ENCODE peak calls at places on chromosomes 5 and 9, in six cellular contexts. E, K, N, Y, I and D are unnamed samples. For H3K4me1, the result is how much of the 10 kb centered on the place peaks cover.

GRCh38 chr5:99945706-99946442 is 589.3 kb upstream of the FAM174A start:
- DNase-seq in E (no peak), K (no peak), N (no peak), Y (no peak), I (no peak), D (no peak)

GRCh38 chr5:107063511-107063910 is 607.2 kb downstream of the EFNA5 start:
- DNase-seq in E (peak), K (no peak), N (no peak), Y (peak), I (no peak), D (no peak)

GRCh38 chr5:62708481-62709325 is 130.1 kb downstream of the LRRC70 start:
- DNase-seq in E (no peak), K (no peak), N (no peak), Y (no peak), I (no peak), D (no peak)

GRCh38 chr5:79829260-79829659 is 139.6 kb downstream of the CMYA5 start:
- DNase-seq in E (no peak), K (peak), N (peak), Y (no peak), I (no peak), D (no peak)

GRCh38 chr9:88197781-88198345 is 59.6 kb upstream of the SPATA31C2 start:
- DNase-seq in E (peak), K (no peak), N (peak), Y (peak), I (no peak), D (no peak)

GRCh38 chr5:173187054-173187743 is 42.9 kb downstream of the BNIP1 start:
- DNase-seq in E (no peak), K (peak), N (no peak), Y (no peak), I (no peak), D (no peak)

GRCh38 chr5:106171708-106172107 is 1499.0 kb downstream of the EFNA5 start:
- DNase-seq in E (no peak), K (no peak), N (no peak), Y (peak), I (no peak), D (no peak)

GRCh38 chr9:118215544-118215943 is 511.3 kb downstream of the TLR4 start:
- DNase-seq in E (no peak), K (no peak), N (peak), Y (no peak), I (no peak), D (no peak)

GRCh38 chr9:101791938-101792337 is 53.5 kb upstream of the GRIN3A start:
- DNase-seq in E (no peak), K (peak), N (peak), Y (peak), I (no peak), D (peak)

GRCh38 chr9:122904466-122904822 is 715 bp downstream of the RC3H2 start:
- DNase-seq in E (peak), K (peak), N (peak), Y (peak), I (peak), D (peak)

GRCh38 chr9:136773386-136774044 is 9.2 kb upstream of the LCN15 start:
- DNase-seq in E (no peak), K (peak), N (no peak), Y (peak), I (no peak), D (no peak)

GRCh38 chr5:97499605-97500004 is 316.6 kb upstream of the RIOK2 start:
- DNase-seq in E (no peak), K (no peak), N (no peak), Y (no peak), I (no peak), D (no peak)

GRCh38 chr9:136178061-136178772 is 26.7 kb downstream of the LHX3 start:
- DNase-seq in E (no peak), K (no peak), N (no peak), Y (no peak), I (no peak), D (no peak)

GRCh38 chr9:20732118-20732517 is 48.1 kb downstream of the FOCAD start:
- DNase-seq in E (no peak), K (no peak), N (no peak), Y (peak), I (no peak), D (no peak)

GRCh38 chr9:132168347-132168746 is 6.5 kb downstream of the NTNG2 start:
- DNase-seq in E (no peak), K (no peak), N (no peak), Y (peak), I (peak), D (no peak)

GRCh38 chr9:3956081-3956701 is 343.7 kb downstream of the GLIS3 start:
- DNase-seq in E (peak), K (no peak), N (no peak), Y (no peak), I (no peak), D (no peak)

GRCh38 chr9:32671333-32671732 is 35.9 kb upstream of the TAF1L start:
- DNase-seq in E (no peak), K (no peak), N (no peak), Y (no peak), I (no peak), D (no peak)

GRCh38 chr9:97638666-97639065 is 5.0 kb downstream of the NCBP1 start:
- DNase-seq in E (no peak), K (peak), N (no peak), Y (peak), I (no peak), D (no peak)

GRCh38 chr9:75170898-75171360 is 82.6 kb downstream of the OSTF1 start:
- DNase-seq in E (no peak), K (no peak), N (no peak), Y (peak), I (no peak), D (no peak)

GRCh38 chr5:129135633-129136032 is 41.1 kb downstream of the ISOC1 start:
- DNase-seq in E (no peak), K (peak), N (no peak), Y (peak), I (no peak), D (no peak)

GRCh38 chr5:83404182-83404712 is 67.3 kb upstream of the VCAN start:
- DNase-seq in E (no peak), K (peak), N (no peak), Y (no peak), I (peak), D (no peak)

GRCh38 chr5:43602456-43602817 is 543 bp upstream of the NNT start:
- DNase-seq in E (peak), K (peak), N (peak), Y (peak), I (peak), D (peak)

GRCh38 chr9:125049212-125049611 is 94.1 kb downstream of the SCAI start:
- DNase-seq in E (no peak), K (peak), N (peak), Y (no peak), I (no peak), D (no peak)

GRCh38 chr5:179165421-179166170 is 105.4 kb downstream of the ZNF354C start:
- DNase-seq in E (no peak), K (no peak), N (no peak), Y (no peak), I (no peak), D (no peak)

GRCh38 chr9:15541862-15542261 is 11.0 kb upstream of the CCDC171 start:
- DNase-seq in E (peak), K (no peak), N (peak), Y (no peak), I (no peak), D (no peak)

GRCh38 chr5:34577267-34577666 is 78.9 kb upstream of the RAI14 start:
- DNase-seq in E (no peak), K (no peak), N (no peak), Y (no peak), I (no peak), D (no peak)

GRCh38 chr5:86837610-86838009 is 219.9 kb downstream of the COX7C start:
- DNase-seq in E (peak), K (no peak), N (no peak), Y (peak), I (no peak), D (no peak)

GRCh38 chr9:109017061-109017460 is 3.8 kb upstream of the CTNNAL1 start:
- DNase-seq in E (peak), K (no peak), N (no peak), Y (no peak), I (no peak), D (peak)

GRCh38 chr5:168472329-168472728 is 13.9 kb upstream of the RARS1 start:
- DNase-seq in E (peak), K (no peak), N (peak), Y (peak), I (no peak), D (no peak)

GRCh38 chr5:32027717-32028321 is 146.3 kb downstream of the GOLPH3 start:
- DNase-seq in E (peak), K (peak), N (peak), Y (peak), I (peak), D (peak)

GRCh38 chr5:32029291-32029690 is 144.8 kb downstream of the GOLPH3 start:
- DNase-seq in E (no peak), K (no peak), N (peak), Y (peak), I (no peak), D (no peak)

GRCh38 chr5:32027093-32027716 is 146.9 kb downstream of the GOLPH3 start:
- DNase-seq in E (peak), K (peak), N (no peak), Y (no peak), I (no peak), D (no peak)

GRCh38 chr5:32030686-32031478 is 143.2 kb downstream of the GOLPH3 start:
- DNase-seq in E (no peak), K (no peak), N (no peak), Y (no peak), I (no peak), D (no peak)

DNA sequence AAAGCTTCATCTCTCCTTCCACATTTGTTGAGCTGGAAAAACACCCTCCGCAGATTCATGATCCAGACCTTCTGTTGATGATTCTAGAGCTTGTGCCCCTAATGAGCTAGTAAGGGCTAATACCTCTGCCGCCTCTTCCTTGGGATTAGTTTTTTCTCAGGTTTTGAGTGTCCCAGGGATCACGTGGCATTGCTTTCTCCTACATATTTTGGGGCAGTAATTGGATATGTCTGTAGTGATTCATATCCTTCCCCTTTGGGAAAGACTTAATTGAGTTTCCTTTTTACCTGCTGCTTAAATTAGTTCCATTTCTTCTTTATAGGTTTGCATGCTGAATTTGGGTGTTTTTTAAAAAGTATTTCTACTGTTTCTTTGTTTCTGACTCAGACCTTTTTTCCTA is 143.9 kb downstream of the GOLPH3 start:
- DNase-seq in E (no peak), K (no peak), N (no peak), Y (no peak), I (no peak), D (no peak)
- H3K4me1 ChIP-seq in E (under half), K (under half), N (under half), Y (half or more), I (half or more), D (under half)

DNA sequence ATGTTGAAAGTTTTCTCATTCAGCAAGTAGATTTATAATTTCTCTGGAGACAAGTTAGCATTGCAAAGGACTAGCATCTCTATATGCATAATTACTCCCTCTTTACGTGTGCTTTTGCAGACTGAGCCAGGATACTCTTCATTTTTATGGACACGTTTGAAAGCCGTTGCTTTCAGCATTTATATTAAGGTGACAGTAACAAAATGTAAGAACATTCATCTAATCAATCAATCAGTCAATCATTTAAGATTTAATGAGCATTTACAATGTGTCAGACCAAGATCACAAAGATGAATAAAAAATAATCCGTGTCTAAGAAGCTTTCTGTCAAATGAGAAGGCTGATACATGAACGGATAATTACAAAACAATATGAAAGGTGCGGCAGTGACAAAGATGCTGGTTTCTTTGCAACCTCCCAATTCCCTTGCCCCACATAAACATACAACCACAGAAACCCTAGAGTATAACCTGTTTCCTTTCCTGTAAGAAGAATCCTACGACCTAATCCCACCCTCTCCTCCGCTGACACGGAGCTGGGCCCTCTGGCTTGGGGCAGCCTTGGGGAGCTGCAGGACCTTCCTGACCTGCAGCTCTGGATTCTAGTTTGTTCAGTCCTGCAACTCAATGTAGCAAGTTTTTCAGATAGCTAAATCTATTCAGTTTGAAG is 14.9 kb downstream of the CFAP95 start:
- DNase-seq in E (no peak), K (no peak), N (no peak), Y (no peak), I (no peak), D (no peak)
- TF ChIP-seq CTCF in E (no peak), K (no peak), N (no peak), Y (no peak), I (no peak), D (no peak)

DNA sequence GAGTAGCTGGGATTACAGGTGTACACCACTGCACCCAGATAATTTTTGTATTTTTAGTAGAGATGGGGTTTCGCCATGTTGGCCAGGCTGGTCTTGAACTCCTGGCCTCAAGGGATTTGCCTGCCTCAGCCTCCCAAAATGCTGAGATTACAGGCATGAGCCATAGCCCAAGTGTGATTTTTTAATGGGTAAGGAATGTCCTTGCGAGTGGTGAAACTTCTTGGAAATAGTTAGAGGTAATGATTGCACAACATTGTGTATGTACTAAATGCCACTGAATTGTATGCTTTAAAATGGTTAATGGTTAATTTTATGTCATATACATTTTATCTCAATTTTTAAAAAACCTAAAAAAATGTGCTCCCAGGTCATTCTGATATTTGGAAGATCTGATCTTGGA is 59.9 kb upstream of the IL6ST start:
- DNase-seq in E (peak), K (no peak), N (no peak), Y (no peak), I (no peak), D (no peak)
- H3K4me1 ChIP-seq in E (under half), K (under half), N (under half), Y (under half), I (under half), D (under half)

GRCh38 chr9:134568116-134568515 is 73.5 kb upstream of the COL5A1 start:
- DNase-seq in E (no peak), K (no peak), N (peak), Y (no peak), I (no peak), D (no peak)
- TF ChIP-seq CTCF in E (no peak), K (no peak), N (no peak), Y (no peak), I (no peak), D (no peak)

GRCh38 chr5:124677999-124678385 is 68.4 kb downstream of the ZNF608 start:
- DNase-seq in E (no peak), K (no peak), N (no peak), Y (no peak), I (no peak), D (no peak)

GRCh38 chr5:124678992-124679519 is 67.4 kb downstream of the ZNF608 start:
- DNase-seq in E (no peak), K (peak), N (no peak), Y (no peak), I (no peak), D (no peak)

GRCh38 chr5:124678478-124678877 is 68.0 kb downstream of the ZNF608 start:
- DNase-seq in E (no peak), K (no peak), N (no peak), Y (no peak), I (peak), D (no peak)

GRCh38 chr5:124675921-124676846 is 70.3 kb downstream of the ZNF608 start:
- DNase-seq in E (no peak), K (no peak), N (no peak), Y (no peak), I (no peak), D (no peak)

DNA sequence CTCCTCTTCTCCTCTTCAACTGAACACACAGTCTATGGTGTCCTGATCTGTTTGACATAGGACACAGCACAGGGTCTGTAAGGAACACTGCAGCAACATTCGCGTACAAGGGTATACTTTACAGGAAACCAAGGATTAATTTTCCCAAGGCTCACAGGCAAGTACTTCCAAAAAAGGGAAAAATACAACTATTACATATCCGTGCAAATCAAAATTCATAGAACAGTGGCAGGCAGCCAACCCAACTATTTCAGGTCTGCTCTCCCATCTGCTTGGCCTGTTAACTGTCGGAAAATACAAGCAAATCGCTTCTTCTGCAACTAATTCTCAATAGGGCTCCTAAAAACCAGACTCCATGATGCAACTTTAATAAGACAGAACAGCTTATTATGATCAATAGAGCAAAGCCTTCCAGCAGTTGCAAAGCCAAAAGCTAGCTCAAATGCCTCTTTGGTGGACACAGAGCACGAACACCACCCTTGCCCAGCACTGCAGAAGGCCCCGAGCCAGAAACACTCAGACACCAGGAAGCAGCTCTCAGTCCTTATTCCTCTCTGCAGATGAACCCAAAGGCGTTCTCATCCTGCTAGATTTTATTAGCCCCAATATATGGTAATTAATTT is 69.0 kb downstream of the ZNF608 start:
- DNase-seq in E (peak), K (no peak), N (no peak), Y (no peak), I (peak), D (peak)
- H3K4me1 ChIP-seq in E (under half), K (half or more), N (under half), Y (under half), I (under half), D (half or more)

DNA sequence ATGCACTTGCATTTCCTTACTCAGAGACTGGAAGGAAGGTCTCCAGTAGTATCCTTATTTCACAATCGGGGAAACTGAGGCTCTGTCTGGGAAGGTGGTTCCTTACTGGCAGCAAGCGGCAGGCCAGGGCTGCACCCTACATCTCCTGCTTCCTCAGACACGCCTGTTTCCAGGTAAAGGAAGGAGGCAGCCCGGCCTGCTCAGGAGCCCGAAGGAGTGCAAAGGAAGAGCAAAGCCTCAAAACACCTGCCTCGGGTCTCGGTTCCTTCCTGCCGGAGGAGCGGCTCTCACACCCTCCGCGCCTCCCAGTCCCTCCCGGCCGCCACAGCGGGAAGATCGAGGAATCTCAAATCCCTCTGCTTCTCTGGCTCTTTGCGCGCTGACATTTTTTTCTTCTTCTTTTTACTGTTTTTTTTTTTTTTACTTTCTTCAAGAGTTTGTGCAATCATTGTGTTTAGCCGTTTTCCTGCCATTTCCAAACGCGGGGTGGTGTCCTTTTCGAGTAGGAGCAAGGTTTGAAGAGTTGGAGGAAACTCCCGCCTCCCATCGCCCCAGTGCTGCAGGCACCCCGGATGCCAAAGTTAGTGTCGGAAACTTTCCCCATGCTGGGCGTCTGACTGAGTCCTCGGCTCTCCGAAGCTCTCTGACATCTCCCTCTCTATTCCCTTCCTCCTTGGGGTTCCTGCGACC is 1.0 kb downstream of the GGTA1 start:
- DNase-seq in E (peak), K (peak), N (peak), Y (peak), I (peak), D (peak)
- TF ChIP-seq CTCF in E (no peak), K (no peak), N (no peak), Y (peak), I (no peak), D (no peak)